ENCODE peak calls at places on chromosomes 7 and 10, in eight cellular contexts. One of them, this sample, is unnamed. For H3K9me2, the result is how much of the 10 kb centered on the place peaks cover.

GRCh38 chr10:92244796-92245195 is 46.1 kb downstream of the CPEB3 start:
- DNase-seq in OCI-LY7: no peak
- DNase-seq in MM.1S: no peak
- DNase-seq in GM23338: no peak
- DNase-seq in PC-3: peak
- DNase-seq in SK-N-SH: no peak
- DNase-seq in HCT116: no peak
- DNase-seq in GM23248: no peak
- DNase-seq in this sample: no peak

GRCh38 chr7:27175005-27175625 is 995 bp upstream of the HOXA10 start:
- DNase-seq in GM23248: peak
- DNase-seq in OCI-LY7: no peak
- DNase-seq in PC-3: peak
- DNase-seq in HCT116: no peak
- DNase-seq in MM.1S: no peak
- DNase-seq in SK-N-SH: no peak
- DNase-seq in GM23338: peak
- DNase-seq in this sample: no peak

GRCh38 chr10:79139124-79139835 is 70.5 kb downstream of the ZMIZ1 start:
- DNase-seq in HCT116: no peak
- DNase-seq in GM23248: peak
- DNase-seq in GM23338: no peak
- DNase-seq in MM.1S: no peak
- DNase-seq in SK-N-SH: no peak
- DNase-seq in OCI-LY7: no peak
- DNase-seq in PC-3: no peak
- DNase-seq in this sample: peak

GRCh38 chr7:7681191-7681935 is 37.0 kb downstream of the RPA3 start:
- DNase-seq in MM.1S: peak
- DNase-seq in SK-N-SH: peak
- DNase-seq in GM23338: peak
- DNase-seq in GM23248: peak
- DNase-seq in HCT116: peak
- DNase-seq in OCI-LY7: peak
- DNase-seq in PC-3: peak
- DNase-seq in this sample: peak

GRCh38 chr7:70259497-70259896 is 661.2 kb downstream of the AUTS2 start:
- DNase-seq in SK-N-SH: no peak
- DNase-seq in MM.1S: no peak
- DNase-seq in HCT116: no peak
- DNase-seq in OCI-LY7: no peak
- DNase-seq in GM23248: peak
- DNase-seq in GM23338: no peak
- DNase-seq in PC-3: no peak
- DNase-seq in this sample: no peak

GRCh38 chr10:103476046-103476768 is 2.8 kb downstream of the CALHM3 start:
- DNase-seq in GM23248: peak
- DNase-seq in SK-N-SH: peak
- DNase-seq in PC-3: no peak
- DNase-seq in GM23338: peak
- DNase-seq in OCI-LY7: peak
- DNase-seq in MM.1S: peak
- DNase-seq in HCT116: no peak
- DNase-seq in this sample: no peak

GRCh38 chr10:69004821-69005220 is 16.2 kb downstream of the KIFBP start:
- DNase-seq in GM23338: peak
- DNase-seq in SK-N-SH: peak
- DNase-seq in OCI-LY7: peak
- DNase-seq in GM23248: peak
- DNase-seq in HCT116: peak
- DNase-seq in PC-3: peak
- DNase-seq in MM.1S: peak
- DNase-seq in this sample: peak

GRCh38 chr7:123022576-123022975 is 27.1 kb upstream of the TAS2R16 start:
- DNase-seq in PC-3: peak
- DNase-seq in HCT116: no peak
- DNase-seq in OCI-LY7: no peak
- DNase-seq in GM23248: no peak
- DNase-seq in MM.1S: no peak
- DNase-seq in SK-N-SH: no peak
- DNase-seq in GM23338: no peak
- DNase-seq in this sample: no peak

GRCh38 chr10:96244354-96244753 is 27.0 kb downstream of the BLNK start:
- DNase-seq in MM.1S: no peak
- DNase-seq in GM23248: no peak
- DNase-seq in HCT116: no peak
- DNase-seq in SK-N-SH: no peak
- DNase-seq in PC-3: no peak
- DNase-seq in OCI-LY7: peak
- DNase-seq in GM23338: no peak
- DNase-seq in this sample: no peak

GRCh38 chr7:1108264-1108920 is 20.5 kb downstream of the GPER1 start:
- DNase-seq in OCI-LY7: no peak
- DNase-seq in PC-3: no peak
- DNase-seq in SK-N-SH: no peak
- DNase-seq in GM23338: no peak
- DNase-seq in MM.1S: no peak
- DNase-seq in GM23248: no peak
- DNase-seq in HCT116: no peak
- DNase-seq in this sample: no peak

GRCh38 chr10:118980135-118980865 is 49.2 kb upstream of the NANOS1 start:
- DNase-seq in GM23338: no peak
- DNase-seq in PC-3: no peak
- DNase-seq in OCI-LY7: no peak
- DNase-seq in SK-N-SH: no peak
- DNase-seq in GM23248: no peak
- DNase-seq in MM.1S: no peak
- DNase-seq in HCT116: no peak
- DNase-seq in this sample: no peak

GRCh38 chr7:136803028-136803427 is 65.4 kb upstream of the CHRM2 start:
- DNase-seq in OCI-LY7: no peak
- DNase-seq in GM23248: no peak
- DNase-seq in SK-N-SH: no peak
- DNase-seq in PC-3: no peak
- DNase-seq in GM23338: no peak
- DNase-seq in HCT116: no peak
- DNase-seq in MM.1S: no peak
- DNase-seq in this sample: no peak

GRCh38 chr10:28432210-28432676 is 100.7 kb upstream of the WAC start:
- DNase-seq in PC-3: peak
- DNase-seq in OCI-LY7: peak
- DNase-seq in MM.1S: peak
- DNase-seq in HCT116: peak
- DNase-seq in SK-N-SH: peak
- DNase-seq in GM23338: peak
- DNase-seq in GM23248: peak
- DNase-seq in this sample: peak

GRCh38 chr7:81645435-81645834 is 124.4 kb downstream of the HGF start:
- DNase-seq in HCT116: no peak
- DNase-seq in SK-N-SH: no peak
- DNase-seq in GM23338: no peak
- DNase-seq in PC-3: no peak
- DNase-seq in OCI-LY7: no peak
- DNase-seq in GM23248: peak
- DNase-seq in MM.1S: peak
- DNase-seq in this sample: no peak

GRCh38 chr7:138006106-138006505 is 4.2 kb upstream of the CREB3L2 start:
- DNase-seq in OCI-LY7: no peak
- DNase-seq in HCT116: no peak
- DNase-seq in SK-N-SH: no peak
- DNase-seq in GM23248: peak
- DNase-seq in MM.1S: no peak
- DNase-seq in PC-3: no peak
- DNase-seq in GM23338: no peak
- DNase-seq in this sample: no peak

GRCh38 chr10:42149027-42149700 is 489.2 kb downstream of the ZNF33B start:
- DNase-seq in PC-3: no peak
- DNase-seq in HCT116: no peak
- DNase-seq in SK-N-SH: peak
- DNase-seq in MM.1S: no peak
- DNase-seq in GM23248: peak
- DNase-seq in OCI-LY7: no peak
- DNase-seq in GM23338: no peak
- DNase-seq in this sample: peak

GRCh38 chr7:2005746-2006145 is 227.0 kb downstream of the MAD1L1 start:
- DNase-seq in GM23338: no peak
- DNase-seq in PC-3: no peak
- DNase-seq in GM23248: no peak
- DNase-seq in SK-N-SH: no peak
- DNase-seq in MM.1S: no peak
- DNase-seq in HCT116: no peak
- DNase-seq in OCI-LY7: no peak
- DNase-seq in this sample: no peak

GRCh38 chr7:124074007-124074406 is 41.1 kb upstream of the TMEM229A start:
- DNase-seq in GM23338: no peak
- DNase-seq in MM.1S: peak
- DNase-seq in SK-N-SH: peak
- DNase-seq in OCI-LY7: no peak
- DNase-seq in HCT116: no peak
- DNase-seq in PC-3: no peak
- DNase-seq in GM23248: no peak
- DNase-seq in this sample: peak

GRCh38 chr10:52359466-52359865 is 45.4 kb downstream of the DKK1 start:
- DNase-seq in GM23338: no peak
- DNase-seq in HCT116: no peak
- DNase-seq in GM23248: no peak
- DNase-seq in PC-3: no peak
- DNase-seq in OCI-LY7: no peak
- DNase-seq in SK-N-SH: no peak
- DNase-seq in MM.1S: no peak
- DNase-seq in this sample: no peak

GRCh38 chr10:22346087-22346661 is 878 bp downstream of the SPAG6 start:
- DNase-seq in PC-3: no peak
- DNase-seq in GM23248: no peak
- DNase-seq in GM23338: peak
- DNase-seq in HCT116: no peak
- DNase-seq in MM.1S: no peak
- DNase-seq in OCI-LY7: no peak
- DNase-seq in SK-N-SH: no peak
- DNase-seq in this sample: no peak

GRCh38 chr10:22344204-22344603 is 1.1 kb upstream of the SPAG6 start:
- DNase-seq in MM.1S: peak
- DNase-seq in GM23338: no peak
- DNase-seq in SK-N-SH: no peak
- DNase-seq in HCT116: no peak
- DNase-seq in GM23248: no peak
- DNase-seq in PC-3: no peak
- DNase-seq in OCI-LY7: no peak
- DNase-seq in this sample: no peak

GRCh38 chr10:22343761-22344160 is 1.5 kb upstream of the SPAG6 start:
- DNase-seq in MM.1S: peak
- DNase-seq in PC-3: no peak
- DNase-seq in GM23338: no peak
- DNase-seq in HCT116: no peak
- DNase-seq in SK-N-SH: no peak
- DNase-seq in OCI-LY7: no peak
- DNase-seq in GM23248: no peak
- DNase-seq in this sample: no peak

GRCh38 chr10:22344781-22345300 is 455 bp upstream of the SPAG6 start:
- DNase-seq in SK-N-SH: no peak
- DNase-seq in HCT116: no peak
- DNase-seq in PC-3: no peak
- DNase-seq in MM.1S: no peak
- DNase-seq in GM23338: no peak
- DNase-seq in OCI-LY7: no peak
- DNase-seq in GM23248: no peak
- DNase-seq in this sample: no peak

GRCh38 chr10:22345301-22346086 is at the start of gene SPAG6:
- DNase-seq in SK-N-SH: peak
- DNase-seq in HCT116: no peak
- DNase-seq in OCI-LY7: no peak
- DNase-seq in GM23248: peak
- DNase-seq in GM23338: peak
- DNase-seq in MM.1S: no peak
- DNase-seq in PC-3: no peak
- DNase-seq in this sample: peak
- H3K9me2 ChIP-seq in SK-N-SH: under half
- H3K9me2 ChIP-seq in HCT116: under half
- H3K9me2 ChIP-seq in OCI-LY7: under half
- H3K9me2 ChIP-seq in GM23248: under half
- H3K9me2 ChIP-seq in GM23338: under half
- H3K9me2 ChIP-seq in MM.1S: under half
- H3K9me2 ChIP-seq in PC-3: under half
- H3K9me2 ChIP-seq in this sample: under half

GRCh38 chr7:79199961-79200360 is 253.5 kb downstream of the MAGI2 start:
- DNase-seq in HCT116: no peak
- DNase-seq in PC-3: peak
- DNase-seq in MM.1S: no peak
- DNase-seq in SK-N-SH: no peak
- DNase-seq in GM23248: peak
- DNase-seq in GM23338: no peak
- DNase-seq in OCI-LY7: no peak
- DNase-seq in this sample: no peak
- TF ChIP-seq EZH2phosphoT487 in HCT116: no peak
- TF ChIP-seq EZH2phosphoT487 in PC-3: no peak
- TF ChIP-seq EZH2phosphoT487 in MM.1S: no peak
- TF ChIP-seq EZH2phosphoT487 in SK-N-SH: no peak
- TF ChIP-seq EZH2phosphoT487 in GM23248: no peak
- TF ChIP-seq EZH2phosphoT487 in GM23338: no peak
- TF ChIP-seq EZH2phosphoT487 in OCI-LY7: no peak
- TF ChIP-seq EZH2phosphoT487 in this sample: no peak

GRCh38 chr7:20064181-20064970 is 152.8 kb downstream of the MACC1 start:
- DNase-seq in GM23248: peak
- DNase-seq in GM23338: no peak
- DNase-seq in PC-3: no peak
- DNase-seq in SK-N-SH: no peak
- DNase-seq in OCI-LY7: no peak
- DNase-seq in MM.1S: no peak
- DNase-seq in HCT116: no peak
- DNase-seq in this sample: no peak
- H3K4me2 ChIP-seq in GM23248: peak
- H3K4me2 ChIP-seq in GM23338: no peak
- H3K4me2 ChIP-seq in PC-3: no peak
- H3K4me2 ChIP-seq in SK-N-SH: peak
- H3K4me2 ChIP-seq in OCI-LY7: peak
- H3K4me2 ChIP-seq in MM.1S: peak
- H3K4me2 ChIP-seq in HCT116: peak
- H3K4me2 ChIP-seq in this sample: peak

DNA sequence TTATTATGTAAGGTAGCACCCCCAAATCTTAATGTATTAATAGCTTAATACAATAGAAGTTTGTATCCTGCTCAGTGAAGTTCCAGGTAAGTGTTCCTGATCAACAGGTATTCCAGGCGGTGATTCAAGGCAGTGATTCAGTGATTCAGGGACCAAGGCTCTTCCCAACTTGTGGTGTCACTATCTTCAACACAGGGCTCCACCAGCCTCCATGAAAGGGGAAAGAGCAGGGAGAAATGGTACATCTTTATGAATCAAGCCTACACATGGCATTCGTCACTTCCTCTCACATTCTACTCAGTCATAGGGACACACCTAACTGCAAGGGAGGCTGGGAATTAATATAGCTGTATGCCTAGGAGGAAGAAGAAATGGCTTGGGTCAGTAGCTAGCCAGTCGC is 5.1 kb downstream of the GOLGA7B start:
- DNase-seq in MM.1S: no peak
- DNase-seq in PC-3: peak
- DNase-seq in GM23338: no peak
- DNase-seq in OCI-LY7: no peak
- DNase-seq in GM23248: no peak
- DNase-seq in SK-N-SH: no peak
- DNase-seq in HCT116: no peak
- DNase-seq in this sample: no peak
- H3K9me2 ChIP-seq in MM.1S: under half
- H3K9me2 ChIP-seq in PC-3: under half
- H3K9me2 ChIP-seq in GM23338: under half
- H3K9me2 ChIP-seq in OCI-LY7: under half
- H3K9me2 ChIP-seq in GM23248: under half
- H3K9me2 ChIP-seq in SK-N-SH: under half
- H3K9me2 ChIP-seq in HCT116: under half
- H3K9me2 ChIP-seq in this sample: under half

This sample was measured in hepatocyte.